ENCODE peak calls at places on chromosome 12, in nine cellular contexts. A, N, Y, G, L, B, T, P and R are unnamed samples.
A peak's percentile ranks its signal among the peaks of the same experiment; 100 is the strongest.

GRCh38 chr12:31578632-31579031 is 12.3 kb downstream of the DENND5B start:
- DNase-seq in G (no peak), P (peak; percentile 48), L (no peak), Y (no peak), N (no peak), A (no peak), B (no peak), T (no peak), R (no peak)

GRCh38 chr12:123120452-123121166 is 30.3 kb downstream of the PITPNM2 start:
- DNase-seq in G (no peak), A (no peak), T (no peak), P (no peak), Y (peak; percentile 61), N (no peak), L (no peak), B (no peak), R (no peak)

GRCh38 chr12:32240833-32241232 is 134.2 kb downstream of the BICD1 start:
- DNase-seq in T (no peak), A (no peak), B (no peak), L (no peak), G (peak; percentile 51), P (no peak), Y (no peak), N (no peak), R (no peak)

GRCh38 chr12:69927145-69927544 is 102.1 kb downstream of the MYRFL start:
- DNase-seq in A (no peak), T (no peak), P (no peak), N (no peak), B (no peak), G (no peak), Y (no peak), L (no peak), R (no peak)

GRCh38 chr12:66269142-66269541 is 33.2 kb upstream of the HELB start:
- DNase-seq in A (no peak), G (no peak), L (no peak), P (no peak), N (no peak), B (no peak), T (no peak), Y (no peak), R (no peak)

GRCh38 chr12:25051583-25052190 is 102.8 kb upstream of the BCAT1 start:
- DNase-seq in L (no peak), N (no peak), G (no peak), B (no peak), Y (no peak), P (no peak), T (peak; percentile 40), A (peak; percentile 57), R (no peak)

GRCh38 chr12:53115112-53115890 is 12.0 kb downstream of the SOAT2 start:
- DNase-seq in B (no peak), G (peak; percentile 28), P (no peak), N (peak; percentile 86), Y (no peak), A (no peak), L (no peak), T (no peak), R (no peak)

GRCh38 chr12:107079172-107080011 is 14.0 kb downstream of the CRY1 start:
- DNase-seq in T (no peak), Y (peak; percentile 21), A (no peak), B (peak; percentile 42), N (no peak), L (no peak), P (peak; percentile 8), G (no peak), R (no peak)

GRCh38 chr12:65182012-65182739 is 12.8 kb downstream of the LEMD3 start:
- DNase-seq in L (no peak), Y (no peak), P (no peak), N (no peak), G (no peak), T (no peak), B (no peak), A (no peak), R (no peak)

GRCh38 chr12:98771811-98772752 is 127.0 kb downstream of the APAF1 start:
- DNase-seq in N (no peak), A (no peak), B (no peak), L (no peak), P (no peak), Y (no peak), T (no peak), G (no peak), R (no peak)

GRCh38 chr12:50188875-50189575 is 21.9 kb upstream of the CERS5 start:
- DNase-seq in Y (no peak), L (no peak), N (no peak), B (no peak), A (no peak), P (no peak), G (peak; percentile 57), T (no peak), R (no peak)